ENCODE peak calls at places on chromosome 12, in ten cellular contexts. G is Calu3; R is dorsolateral prefrontal cortex; L is heart right ventricle; T is astrocyte of the cerebellum; K is tibial artery; Y is sigmoid colon; C is endothelial cell; Q is CD4-positive, alpha-beta T cell; F is astrocyte. B is an unnamed sample.
A peak's percentile ranks its signal among the peaks of the same experiment; 100 is the strongest.

GRCh38 chr12:28563286-28563685 is 373.0 kb downstream of the CCDC91 start:
- DNase-seq in K (no peak), Q (no peak), C (no peak), F (no peak), G (no peak), Y (no peak), L (no peak), R (no peak), T (no peak), B (peak; percentile 57)

GRCh38 chr12:104273503-104273902 is 30.0 kb upstream of the EID3 start:
- DNase-seq in K (no peak), C (no peak), Q (no peak), Y (no peak), G (no peak), R (no peak), T (no peak), L (no peak), F (no peak), B (no peak)

GRCh38 chr12:25591132-25591531 is 38.0 kb upstream of the LMNTD1 start:
- DNase-seq in Q (no peak), C (peak; percentile 8), Y (no peak), R (no peak), G (no peak), F (no peak), K (no peak), T (no peak), L (no peak), B (no peak)

GRCh38 chr12:99277566-99277965 is 370.0 kb upstream of the GARIN6 start:
- DNase-seq in F (no peak), R (no peak), K (no peak), L (no peak), Y (no peak), G (no peak), Q (no peak), C (no peak), T (no peak), B (no peak)

GRCh38 chr12:75884465-75884985 is 147.1 kb downstream of the PHLDA1 start:
- DNase-seq in L (no peak), R (no peak), F (no peak), K (no peak), C (no peak), T (no peak), Q (no peak), G (no peak), Y (no peak), B (no peak)

GRCh38 chr12:59808317-59808910 is 212.6 kb downstream of the SLC16A7 start:
- DNase-seq in F (peak; percentile 16), G (no peak), L (no peak), T (peak; percentile 5), C (no peak), Q (no peak), R (no peak), Y (no peak), K (no peak), B (no peak)

GRCh38 chr12:78278706-78279105 is 448.0 kb downstream of the NAV3 start:
- DNase-seq in R (no peak), G (no peak), Q (no peak), C (no peak), L (no peak), Y (no peak), T (no peak), F (no peak), K (no peak), B (no peak)

GRCh38 chr12:71746983-71747611 is 7.6 kb upstream of the RAB21 start:
- DNase-seq in C (peak; percentile 49), Y (no peak), K (no peak), L (no peak), F (peak; percentile 36), R (peak; percentile 31), G (peak; percentile 61), Q (peak; percentile 9), T (peak; percentile 46), B (peak; percentile 40)

GRCh38 chr12:9118161-9118560 is 2.4 kb upstream of the A2M start:
- DNase-seq in Y (no peak), K (peak; percentile 54), L (no peak), R (no peak), C (no peak), T (no peak), Q (no peak), F (no peak), G (no peak), B (no peak)

GRCh38 chr12:89817501-89818226 is 109.0 kb upstream of the ATP2B1 start:
- DNase-seq in R (no peak), G (no peak), F (no peak), L (no peak), C (no peak), Y (no peak), Q (no peak), T (no peak), K (no peak), B (no peak)

GRCh38 chr12:116278667-116279066 is 1.2 kb upstream of the MED13L start:
- DNase-seq in K (no peak), G (no peak), F (no peak), Q (no peak), T (no peak), Y (no peak), R (no peak), C (no peak), L (no peak), B (no peak)

GRCh38 chr12:116274552-116275375 is 2.7 kb downstream of the MED13L start:
- DNase-seq in Q (no peak), G (no peak), K (no peak), R (no peak), F (no peak), Y (no peak), L (no peak), T (no peak), C (no peak), B (no peak)

GRCh38 chr12:116276433-116277216 is 868 bp downstream of the MED13L start:
- DNase-seq in G (peak; percentile 76), L (peak; percentile 69), R (peak; percentile 39), C (peak; percentile 76), T (peak; percentile 52), Q (peak; percentile 58), Y (peak; percentile 84), K (peak; percentile 71), F (peak; percentile 53), B (peak; percentile 28)

GRCh38 chr12:116278259-116278595 is 734 bp upstream of the MED13L start:
- DNase-seq in Y (no peak), G (no peak), Q (no peak), T (no peak), L (no peak), C (no peak), F (no peak), R (no peak), K (no peak), B (no peak)

GRCh38 chr12:116277393-116278258 is at the start of gene MED13L:
- DNase-seq in C (peak; percentile 96), F (peak; percentile 59), T (peak; percentile 53), Y (peak; percentile 94), L (peak; percentile 91), Q (peak; percentile 88), R (peak; percentile 73), K (peak; percentile 83), G (peak; percentile 92), B (peak; percentile 68)
- TF ChIP-seq CTCF in C (peak; percentile 18), F (no peak), T (peak; percentile 11), Y (peak; percentile 39), L (peak; percentile 67), Q (no peak), R (peak; percentile 66), K (peak; percentile 25), G (no peak), B (peak; percentile 28)

DNA sequence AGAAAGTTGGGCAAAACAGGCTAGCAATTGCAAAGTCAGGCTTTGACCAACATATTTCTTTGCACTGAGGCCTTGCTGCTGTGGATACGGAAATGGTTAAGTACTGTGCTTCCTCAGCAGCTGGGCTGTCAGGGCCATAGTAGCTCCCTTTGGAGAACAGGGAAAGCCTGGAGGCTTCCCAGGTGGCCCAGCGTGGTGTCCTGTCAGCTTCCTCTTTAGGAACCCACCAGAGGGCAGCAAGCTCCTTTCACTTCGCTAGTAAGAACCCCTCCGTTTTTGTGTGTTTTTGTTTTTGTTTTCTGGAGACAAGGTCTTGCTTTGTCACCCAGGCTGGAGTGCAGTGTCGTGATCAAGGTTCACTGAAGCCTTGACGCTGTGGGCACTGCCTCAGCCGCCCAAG is 1.7 kb upstream of the CFAP251 start:
- DNase-seq in Y (no peak), G (peak; percentile 27), L (no peak), K (no peak), Q (no peak), C (peak; percentile 35), F (no peak), T (no peak), R (peak; percentile 34), B (no peak)
- TF ChIP-seq CTCF in Y (no peak), G (no peak), L (no peak), K (no peak), Q (no peak), C (no peak), F (peak; percentile 32), T (no peak), R (peak; percentile 27), B (peak; percentile 27)

DNA sequence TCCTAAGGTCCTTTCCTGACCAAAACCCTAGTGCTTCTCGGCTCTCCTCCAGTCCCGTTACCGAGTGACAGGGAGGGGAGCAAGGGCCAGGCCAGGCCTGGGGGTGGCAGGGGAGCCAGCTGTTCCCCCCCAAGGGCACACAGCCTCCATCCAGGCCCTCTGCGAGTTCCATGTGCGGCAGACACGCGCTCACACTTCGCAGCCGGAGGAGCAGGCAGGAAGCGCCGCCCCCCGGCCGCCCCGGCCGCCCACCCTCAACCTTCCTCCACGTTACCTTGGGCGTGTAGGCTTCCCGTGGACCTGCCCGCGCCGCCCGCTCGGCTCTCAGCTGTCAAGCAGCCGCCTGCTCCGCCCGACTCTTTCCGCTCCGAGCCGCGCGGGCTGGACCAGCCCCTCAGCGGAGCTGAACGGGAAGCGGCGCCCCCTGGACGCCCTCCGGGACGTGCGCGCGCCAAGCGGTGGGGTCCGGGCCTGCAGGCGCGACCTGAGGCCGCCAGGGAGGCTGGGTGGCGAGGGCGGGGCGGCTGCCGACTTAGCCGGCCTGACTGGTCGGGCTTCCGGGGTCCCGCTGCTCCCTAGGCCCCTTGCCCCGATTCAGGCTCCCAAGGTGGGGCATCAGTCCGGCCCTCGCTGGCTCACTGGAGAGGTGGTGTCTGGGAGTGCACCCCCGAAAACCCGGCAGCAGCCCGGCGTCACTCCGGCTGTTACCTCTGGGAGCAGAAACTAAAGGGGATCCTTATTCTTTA is at the start of gene CRACR2A:
- DNase-seq in K (peak; percentile 34), L (peak; percentile 81), T (no peak), Q (peak; percentile 79), F (peak; percentile 35), C (peak; percentile 86), G (peak; percentile 85), R (no peak), Y (peak; percentile 80), B (no peak)
- TF ChIP-seq CTCF in K (peak; percentile 27), L (peak; percentile 34), T (peak; percentile 58), Q (peak; percentile 80), F (peak; percentile 15), C (peak; percentile 71), G (peak; percentile 76), R (peak; percentile 41), Y (peak; percentile 64), B (peak; percentile 38)

DNA sequence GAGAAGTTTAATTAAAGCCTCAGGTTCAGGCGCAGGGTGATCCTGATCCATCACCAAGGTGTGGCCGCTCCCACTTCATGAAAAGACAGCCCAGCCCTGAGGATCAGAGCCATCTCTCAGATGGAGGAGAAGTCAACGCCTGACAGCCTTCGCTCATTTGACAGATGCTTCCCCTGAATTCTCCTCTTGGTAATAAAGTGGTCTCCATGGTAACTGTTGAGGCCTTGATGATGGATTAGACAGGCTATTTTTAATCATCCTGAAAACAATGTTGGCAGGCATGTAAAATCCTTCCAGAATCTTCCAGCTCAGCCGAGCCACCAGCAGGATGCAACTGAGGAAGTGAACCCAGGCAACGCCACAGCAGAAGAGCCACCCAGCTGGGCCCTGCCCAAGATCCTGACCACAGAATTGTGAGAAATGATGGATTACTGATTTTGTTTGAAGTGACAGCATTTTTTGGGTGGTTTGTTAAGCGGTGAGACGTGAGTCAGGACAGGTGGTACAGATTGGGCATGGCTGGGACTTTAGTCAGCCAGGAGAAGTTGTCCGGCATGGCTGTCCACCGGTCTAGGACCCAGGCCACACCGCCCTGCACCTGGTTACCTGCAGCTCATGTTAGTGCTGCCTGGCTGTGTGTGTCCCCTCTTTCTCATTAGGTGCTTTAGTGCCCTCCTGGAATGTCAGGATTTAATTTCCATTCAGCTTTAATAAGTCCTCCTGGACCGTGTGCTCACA is 280.2 kb downstream of the ADGRD1 start:
- DNase-seq in Q (no peak), G (peak; percentile 24), F (no peak), R (no peak), C (no peak), Y (no peak), L (no peak), K (no peak), T (no peak), B (no peak)
- TF ChIP-seq CTCF in Q (no peak), G (no peak), F (no peak), R (no peak), C (no peak), Y (no peak), L (no peak), K (no peak), T (no peak), B (no peak)

B was measured in AG09319.